ENCODE peak calls at places on chromosomes 11 and 22, in nine cellular contexts. Z is A549; F is AML-193; X is fibroblast of the aortic adventitia; A is hepatocyte; Y is stimulated activated CD4-positive, alpha-beta T cell treated with anti-CD3 and anti-CD28 coated beads, Interleukin-1b, Interleukin-23, amount 100 ng/mL, for 24 hours; I is K562; R is NCI-H1105 treated with DMSO at 0.1 percent for 48 hours; K is RWPE1. V is an unnamed sample.

GRCh38 chr11:3644817-3645235 is at the start of gene ART1:
- DNase-seq in Z (peak), F (no peak), X (no peak), A (no peak), Y (no peak), I (peak), R (no peak), K (no peak), V (no peak)

GRCh38 chr22:43921361-43921760 is 2.2 kb upstream of the PNPLA3 start:
- DNase-seq in Z (no peak), F (no peak), X (peak), A (no peak), Y (no peak), I (no peak), R (no peak), K (no peak), V (peak)

GRCh38 chr11:111602865-111603632 is 800 bp downstream of the SIK2 start:
- DNase-seq in Z (no peak), F (no peak), X (peak), A (peak), Y (no peak), I (peak), R (peak), K (peak), V (peak)

GRCh38 chr11:21137813-21138212 is 468.4 kb downstream of the NELL1 start:
- DNase-seq in Z (no peak), F (no peak), X (no peak), A (no peak), Y (no peak), I (no peak), R (no peak), K (no peak), V (no peak)

GRCh38 chr11:114344494-114344893 is 48.3 kb downstream of the NNMT start:
- DNase-seq in Z (no peak), F (no peak), X (no peak), A (no peak), Y (no peak), I (no peak), R (no peak), K (no peak), V (no peak)

GRCh38 chr22:23537421-23537820 is 42.7 kb downstream of the IGLL1 start:
- DNase-seq in Z (no peak), F (no peak), X (no peak), A (no peak), Y (no peak), I (no peak), R (no peak), K (no peak), V (no peak)

GRCh38 chr22:29748248-29748893 is 18.4 kb downstream of the ZMAT5 start:
- DNase-seq in Z (no peak), F (no peak), X (no peak), A (no peak), Y (no peak), I (no peak), R (no peak), K (no peak), V (peak)

GRCh38 chr11:117121176-117121575 is 22.9 kb upstream of the PAFAH1B2 start:
- DNase-seq in Z (no peak), F (no peak), X (peak), A (no peak), Y (no peak), I (no peak), R (no peak), K (no peak), V (no peak)

GRCh38 chr22:21026783-21027692 is 5.3 kb downstream of the SLC7A4 start:
- DNase-seq in Z (no peak), F (no peak), X (peak), A (no peak), Y (no peak), I (no peak), R (peak), K (no peak), V (peak)

GRCh38 chr22:38505595-38506117 is 455 bp downstream of the DDX17 start:
- DNase-seq in Z (peak), F (no peak), X (peak), A (peak), Y (peak), I (peak), R (peak), K (peak), V (peak)

GRCh38 chr22:36486619-36487384 is 5.4 kb upstream of the TXN2 start:
- DNase-seq in Z (no peak), F (peak), X (peak), A (peak), Y (peak), I (no peak), R (peak), K (no peak), V (peak)

GRCh38 chr22:23556026-23556620 is 24.0 kb downstream of the IGLL1 start:
- DNase-seq in Z (no peak), F (no peak), X (no peak), A (no peak), Y (no peak), I (no peak), R (no peak), K (no peak), V (no peak)

GRCh38 chr11:100930185-100930778 is 199.3 kb downstream of the PGR start:
- DNase-seq in Z (peak), F (peak), X (peak), A (peak), Y (no peak), I (peak), R (peak), K (peak), V (peak)

GRCh38 chr11:71252782-71253730 is 679 bp upstream of the SHANK2 start:
- DNase-seq in Z (peak), F (no peak), X (peak), A (peak), Y (no peak), I (no peak), R (no peak), K (peak), V (peak)

GRCh38 chr11:92702037-92702436 is 267.4 kb upstream of the MTNR1B start:
- DNase-seq in Z (no peak), F (no peak), X (no peak), A (no peak), Y (no peak), I (no peak), R (no peak), K (no peak), V (no peak)

GRCh38 chr11:10116588-10116987 is 177.4 kb downstream of the SBF2 start:
- DNase-seq in Z (no peak), F (no peak), X (no peak), A (no peak), Y (no peak), I (no peak), R (no peak), K (no peak), V (no peak)

GRCh38 chr11:76279038-76279437 is 72.7 kb upstream of the WNT11 start:
- DNase-seq in Z (no peak), F (no peak), X (no peak), A (no peak), Y (no peak), I (no peak), R (no peak), K (no peak), V (no peak)

GRCh38 chr11:47768090-47768620 is 1.0 kb upstream of the FNBP4 start:
- DNase-seq in Z (peak), F (peak), X (peak), A (peak), Y (no peak), I (peak), R (peak), K (peak), V (peak)

GRCh38 chr11:4125141-4125540 is 30.5 kb downstream of the RRM1 start:
- DNase-seq in Z (no peak), F (no peak), X (no peak), A (no peak), Y (no peak), I (no peak), R (no peak), K (peak), V (no peak)

GRCh38 chr11:43393765-43394355 is 35.1 kb downstream of the TTC17 start:
- DNase-seq in Z (no peak), F (no peak), X (peak), A (no peak), Y (no peak), I (peak), R (no peak), K (no peak), V (no peak)

GRCh38 chr22:24225044-24225601 is 19.8 kb downstream of the GGT5 start:
- DNase-seq in Z (no peak), F (no peak), X (no peak), A (no peak), Y (no peak), I (no peak), R (no peak), K (no peak), V (no peak)

GRCh38 chr11:74221816-74222215 is 50.7 kb downstream of the PPME1 start:
- DNase-seq in Z (no peak), F (no peak), X (peak), A (no peak), Y (no peak), I (no peak), R (no peak), K (no peak), V (no peak)

GRCh38 chr11:31687256-31687655 is 123.9 kb downstream of the PAX6 start:
- DNase-seq in Z (no peak), F (no peak), X (peak), A (no peak), Y (no peak), I (no peak), R (no peak), K (no peak), V (peak)

GRCh38 chr11:124798991-124799383 is 1.2 kb downstream of the MSANTD2 start:
- DNase-seq in Z (no peak), F (no peak), X (peak), A (peak), Y (no peak), I (no peak), R (no peak), K (peak), V (peak)

V was measured in AG20443.